ENCODE peak calls at places on chromosome 11, in nine cellular contexts. F is iPS DF 19.7; C is endothelial cell of umbilical vein; Y is NCI-H1930; V is activated CD4-positive, CD25-positive, alpha-beta regulatory T cell treated with anti-CD3 and anti-CD28 coated beads, Interleukin-2, amount 50 U/mL, for 72 hours; O is pulmonary artery endothelial cell; A is ovary; M is H4; H is NCI-H526. P is an unnamed sample.

GRCh38 chr11:112728288-112728687 is 232.9 kb upstream of the NCAM1 start:
- DNase-seq in F (no peak), C (no peak), Y (no peak), V (no peak), O (no peak), A (no peak), M (no peak), H (no peak), P (no peak)

GRCh38 chr11:19537803-19538453 is 174.7 kb upstream of the NAV2 start:
- DNase-seq in F (no peak), C (no peak), Y (no peak), V (no peak), O (no peak), A (no peak), M (no peak), H (no peak), P (no peak)

GRCh38 chr11:108944486-108945178 is 279.8 kb downstream of the DDX10 start:
- DNase-seq in F (no peak), C (no peak), Y (no peak), V (no peak), O (no peak), A (no peak), M (no peak), H (no peak), P (no peak)

GRCh38 chr11:16876053-16876752 is 137.8 kb downstream of the C11orf58 start:
- DNase-seq in F (no peak), C (no peak), Y (no peak), V (no peak), O (no peak), A (no peak), M (no peak), H (no peak), P (no peak)

GRCh38 chr11:17351510-17352176 is at the start of gene NCR3LG1:
- DNase-seq in F (no peak), C (peak), Y (peak), V (peak), O (no peak), A (peak), M (peak), H (peak), P (peak)

GRCh38 chr11:107563702-107564101 is 1.8 kb downstream of the ALKBH8 start:
- DNase-seq in F (no peak), C (peak), Y (no peak), V (no peak), O (no peak), A (no peak), M (peak), H (peak), P (peak)

GRCh38 chr11:2698386-2699184 is 1.2 kb downstream of the KCNQ1OT1 start:
- DNase-seq in F (no peak), C (no peak), Y (no peak), V (no peak), O (no peak), A (no peak), M (no peak), H (no peak), P (no peak)

GRCh38 chr11:84747871-84748270 is 879.3 kb downstream of the DLG2 start:
- DNase-seq in F (no peak), C (no peak), Y (no peak), V (no peak), O (no peak), A (no peak), M (no peak), H (no peak), P (no peak)

GRCh38 chr11:12677131-12677530 is 2.9 kb downstream of the TEAD1 start:
- DNase-seq in F (no peak), C (peak), Y (no peak), V (no peak), O (no peak), A (peak), M (peak), H (no peak), P (no peak)

GRCh38 chr11:86931965-86932332 is 23.2 kb downstream of the FZD4 start:
- DNase-seq in F (no peak), C (peak), Y (no peak), V (no peak), O (no peak), A (peak), M (peak), H (no peak), P (no peak)

GRCh38 chr11:116162541-116163230 is 610.1 kb downstream of the BUD13 start:
- DNase-seq in F (peak), C (no peak), Y (no peak), V (no peak), O (no peak), A (no peak), M (no peak), H (peak), P (peak)

GRCh38 chr11:11045156-11045670 is 187.4 kb upstream of the ZBED5 start:
- DNase-seq in F (no peak), C (no peak), Y (no peak), V (no peak), O (no peak), A (no peak), M (no peak), H (no peak), P (no peak)

GRCh38 chr11:35049906-35050531 is 89.0 kb upstream of the CD44 start:
- DNase-seq in F (no peak), C (no peak), Y (no peak), V (no peak), O (no peak), A (no peak), M (no peak), H (no peak), P (no peak)